ENCODE peak calls at places on chromosomes 6 and 20, in four cellular contexts. One of them, this sample, is unnamed.

GRCh38 chr6:89079611-89080213 is 839 bp upstream of the PNRC1 start:
- DNase-seq in HepG2: no peak
- DNase-seq in A549: no peak
- DNase-seq in K562: no peak
- DNase-seq in this sample: no peak

GRCh38 chr6:148316308-148316707 is 26.3 kb upstream of the SASH1 start:
- DNase-seq in HepG2: no peak
- DNase-seq in A549: no peak
- DNase-seq in K562: no peak
- DNase-seq in this sample: no peak

GRCh38 chr6:159201336-159201735 is 32.1 kb downstream of the FNDC1 start:
- DNase-seq in HepG2: no peak
- DNase-seq in A549: no peak
- DNase-seq in K562: no peak
- DNase-seq in this sample: no peak

GRCh38 chr20:9211016-9211760 is 142.3 kb downstream of the PLCB4 start:
- DNase-seq in HepG2: no peak
- DNase-seq in A549: no peak
- DNase-seq in K562: peak
- DNase-seq in this sample: no peak

GRCh38 chr6:1027795-1028569 is 283.9 kb upstream of the FOXQ1 start:
- DNase-seq in HepG2: no peak
- DNase-seq in A549: no peak
- DNase-seq in K562: no peak
- DNase-seq in this sample: no peak

GRCh38 chr6:110331816-110332215 is 26.3 kb downstream of the METTL24 start:
- DNase-seq in HepG2: no peak
- DNase-seq in A549: no peak
- DNase-seq in K562: no peak
- DNase-seq in this sample: no peak

GRCh38 chr6:158755636-158756035 is 63.5 kb downstream of the EZR start:
- DNase-seq in HepG2: no peak
- DNase-seq in A549: no peak
- DNase-seq in K562: no peak
- DNase-seq in this sample: no peak

GRCh38 chr20:54980321-54980960 is 505.0 kb downstream of the DOK5 start:
- DNase-seq in HepG2: no peak
- DNase-seq in A549: peak
- DNase-seq in K562: no peak
- DNase-seq in this sample: no peak

GRCh38 chr6:163585932-163586437 is 171.5 kb downstream of the QKI start:
- DNase-seq in HepG2: no peak
- DNase-seq in A549: peak
- DNase-seq in K562: peak
- DNase-seq in this sample: no peak

GRCh38 chr6:87426789-87427188 is 19.0 kb downstream of the CFAP206 start:
- DNase-seq in HepG2: no peak
- DNase-seq in A549: no peak
- DNase-seq in K562: no peak
- DNase-seq in this sample: no peak

GRCh38 chr20:6157345-6157744 is 34.5 kb upstream of the FERMT1 start:
- DNase-seq in HepG2: no peak
- DNase-seq in A549: peak
- DNase-seq in K562: no peak
- DNase-seq in this sample: no peak

GRCh38 chr20:37640600-37641561 is 52.9 kb upstream of the CTNNBL1 start:
- DNase-seq in HepG2: no peak
- DNase-seq in A549: peak
- DNase-seq in K562: no peak
- DNase-seq in this sample: no peak

GRCh38 chr6:21507811-21508210 is 85.7 kb upstream of the SOX4 start:
- DNase-seq in HepG2: peak
- DNase-seq in A549: no peak
- DNase-seq in K562: no peak
- DNase-seq in this sample: no peak

GRCh38 chr20:49540232-49540620 is 27.7 kb downstream of the PTGIS start:
- DNase-seq in HepG2: no peak
- DNase-seq in A549: no peak
- DNase-seq in K562: no peak
- DNase-seq in this sample: no peak
- TF ChIP-seq NR3C1 in HepG2: no peak
- TF ChIP-seq NR3C1 in A549: no peak
- TF ChIP-seq NR3C1 in K562: no peak
- TF ChIP-seq NR3C1 in this sample: no peak

GRCh38 chr20:63590218-63591146 is 16.4 kb upstream of the HELZ2 start:
- DNase-seq in HepG2: no peak
- DNase-seq in A549: no peak
- DNase-seq in K562: no peak
- DNase-seq in this sample: no peak

GRCh38 chr20:63587781-63588591 is 13.9 kb upstream of the HELZ2 start:
- DNase-seq in HepG2: no peak
- DNase-seq in A549: no peak
- DNase-seq in K562: no peak
- DNase-seq in this sample: no peak

GRCh38 chr20:63591147-63591533 is 17.1 kb upstream of the HELZ2 start:
- DNase-seq in HepG2: no peak
- DNase-seq in A549: no peak
- DNase-seq in K562: no peak
- DNase-seq in this sample: no peak

GRCh38 chr20:63588641-63589041 is 14.6 kb upstream of the HELZ2 start:
- DNase-seq in HepG2: no peak
- DNase-seq in A549: no peak
- DNase-seq in K562: no peak
- DNase-seq in this sample: no peak

GRCh38 chr20:63589261-63590217 is 15.5 kb upstream of the HELZ2 start:
- DNase-seq in HepG2: no peak
- DNase-seq in A549: no peak
- DNase-seq in K562: no peak
- DNase-seq in this sample: no peak
- TF ChIP-seq NR3C1 in HepG2: no peak
- TF ChIP-seq NR3C1 in A549: no peak
- TF ChIP-seq NR3C1 in K562: no peak
- TF ChIP-seq NR3C1 in this sample: no peak

DNA sequence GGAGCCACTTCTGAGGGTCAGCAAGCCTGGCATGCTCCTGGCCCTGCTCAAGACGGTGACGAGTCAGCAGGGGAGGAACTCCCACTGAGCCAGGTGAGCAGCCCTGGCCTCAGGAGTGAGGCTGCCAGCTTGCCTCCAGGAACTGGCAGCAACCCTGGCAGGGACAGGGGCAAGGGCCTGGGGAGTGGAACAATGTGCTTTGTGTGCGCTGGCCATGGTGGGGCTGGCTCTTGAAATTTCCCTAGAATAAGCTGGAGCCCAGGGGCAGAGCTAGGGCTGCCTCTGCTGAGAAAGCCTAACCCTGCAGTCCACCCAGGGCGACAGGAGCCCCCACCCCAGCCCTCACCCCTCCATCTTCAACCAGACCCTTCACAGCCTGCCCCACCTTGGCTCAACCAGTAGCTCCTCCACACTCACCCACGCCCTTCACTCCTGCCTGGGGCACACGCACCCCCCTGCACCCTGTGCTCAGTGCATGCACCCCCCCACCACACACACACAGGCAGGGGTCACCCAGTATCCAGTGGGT is 88.0 kb downstream of the MRPL14 start:
- DNase-seq in HepG2: no peak
- DNase-seq in A549: no peak
- DNase-seq in K562: no peak
- DNase-seq in this sample: no peak
- TF ChIP-seq NR3C1 in HepG2: no peak
- TF ChIP-seq NR3C1 in A549: no peak
- TF ChIP-seq NR3C1 in K562: no peak
- TF ChIP-seq NR3C1 in this sample: no peak

DNA sequence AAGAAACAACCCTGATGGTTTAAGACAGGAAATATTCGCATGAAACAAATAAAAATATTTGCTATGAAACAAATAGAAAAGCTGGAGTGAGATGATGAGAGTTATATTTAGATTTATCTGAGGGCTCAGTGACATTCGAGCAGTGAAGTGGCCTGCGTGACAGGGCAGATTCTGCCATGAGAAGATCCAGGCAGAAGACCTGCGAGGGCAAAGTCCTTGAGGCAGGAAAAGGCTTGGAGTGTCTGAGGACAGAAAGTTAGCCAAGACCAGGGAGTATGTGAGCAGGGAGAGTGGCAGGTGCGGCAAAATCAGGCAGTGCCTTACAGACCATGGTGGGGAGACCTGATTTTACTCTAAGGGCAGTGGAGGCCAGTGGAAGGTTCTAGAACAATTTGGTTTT is 66.9 kb upstream of the RIN2 start:
- DNase-seq in HepG2: no peak
- DNase-seq in A549: no peak
- DNase-seq in K562: no peak
- DNase-seq in this sample: no peak
- TF ChIP-seq NR3C1 in HepG2: no peak
- TF ChIP-seq NR3C1 in A549: no peak
- TF ChIP-seq NR3C1 in K562: no peak
- TF ChIP-seq NR3C1 in this sample: no peak

GRCh38 chr6:36633370-36633769 is 39.2 kb downstream of the SRSF3 start:
- DNase-seq in HepG2: no peak
- DNase-seq in A549: no peak
- DNase-seq in K562: no peak
- DNase-seq in this sample: no peak
- TF ChIP-seq NR3C1 in HepG2: no peak
- TF ChIP-seq NR3C1 in A549: no peak
- TF ChIP-seq NR3C1 in K562: no peak
- TF ChIP-seq NR3C1 in this sample: no peak

GRCh38 chr20:22430154-22430745 is 154.1 kb downstream of the FOXA2 start:
- DNase-seq in HepG2: peak
- DNase-seq in A549: peak
- DNase-seq in K562: peak
- DNase-seq in this sample: peak
- TF ChIP-seq NR3C1 in HepG2: no peak
- TF ChIP-seq NR3C1 in A549: no peak
- TF ChIP-seq NR3C1 in K562: no peak
- TF ChIP-seq NR3C1 in this sample: no peak

DNA sequence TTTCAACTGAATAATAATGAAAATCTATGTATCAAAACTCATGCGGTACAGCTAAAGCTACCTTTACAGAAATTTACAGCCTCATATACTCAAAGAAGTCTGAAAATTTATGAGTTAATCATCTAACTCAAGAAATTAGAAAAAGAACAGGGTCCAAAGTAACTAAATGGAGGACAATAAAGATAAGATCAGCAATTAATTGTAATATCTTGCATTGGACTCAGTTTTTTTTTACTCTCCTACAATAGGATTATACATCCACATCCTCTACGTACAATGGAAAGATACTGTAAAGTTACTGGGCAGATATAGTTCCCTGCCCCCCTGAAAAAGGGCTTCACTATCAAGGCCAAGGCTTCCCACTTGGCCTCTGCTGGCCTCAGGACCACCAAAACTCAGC is 31.5 kb upstream of the MOCS1 start:
- DNase-seq in HepG2: no peak
- DNase-seq in A549: no peak
- DNase-seq in K562: no peak
- DNase-seq in this sample: no peak
- TF ChIP-seq NR3C1 in HepG2: no peak
- TF ChIP-seq NR3C1 in A549: no peak
- TF ChIP-seq NR3C1 in K562: no peak
- TF ChIP-seq NR3C1 in this sample: no peak

DNA sequence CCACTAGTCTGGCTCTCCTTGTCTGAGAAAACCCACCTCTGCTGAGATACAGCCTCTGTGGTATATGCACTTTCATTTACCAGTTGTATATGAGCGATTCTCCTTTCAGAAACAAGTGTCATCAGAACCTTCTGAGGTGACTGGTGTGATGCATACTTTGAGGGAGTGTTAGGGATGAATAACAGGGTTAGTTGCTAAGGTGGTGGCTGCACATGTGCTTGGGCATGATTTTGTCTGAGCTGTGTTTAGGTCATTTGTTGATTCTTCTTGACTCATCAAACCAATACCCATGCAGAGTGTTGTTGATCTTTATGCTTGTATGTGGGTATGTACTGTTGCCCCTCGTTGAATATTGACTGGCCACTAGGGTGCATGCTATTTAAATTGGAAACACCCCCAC is 25.7 kb downstream of the DTD1 start:
- DNase-seq in HepG2: no peak
- DNase-seq in A549: peak
- DNase-seq in K562: no peak
- DNase-seq in this sample: no peak
- TF ChIP-seq NR3C1 in HepG2: no peak
- TF ChIP-seq NR3C1 in A549: no peak
- TF ChIP-seq NR3C1 in K562: no peak
- TF ChIP-seq NR3C1 in this sample: no peak

DNA sequence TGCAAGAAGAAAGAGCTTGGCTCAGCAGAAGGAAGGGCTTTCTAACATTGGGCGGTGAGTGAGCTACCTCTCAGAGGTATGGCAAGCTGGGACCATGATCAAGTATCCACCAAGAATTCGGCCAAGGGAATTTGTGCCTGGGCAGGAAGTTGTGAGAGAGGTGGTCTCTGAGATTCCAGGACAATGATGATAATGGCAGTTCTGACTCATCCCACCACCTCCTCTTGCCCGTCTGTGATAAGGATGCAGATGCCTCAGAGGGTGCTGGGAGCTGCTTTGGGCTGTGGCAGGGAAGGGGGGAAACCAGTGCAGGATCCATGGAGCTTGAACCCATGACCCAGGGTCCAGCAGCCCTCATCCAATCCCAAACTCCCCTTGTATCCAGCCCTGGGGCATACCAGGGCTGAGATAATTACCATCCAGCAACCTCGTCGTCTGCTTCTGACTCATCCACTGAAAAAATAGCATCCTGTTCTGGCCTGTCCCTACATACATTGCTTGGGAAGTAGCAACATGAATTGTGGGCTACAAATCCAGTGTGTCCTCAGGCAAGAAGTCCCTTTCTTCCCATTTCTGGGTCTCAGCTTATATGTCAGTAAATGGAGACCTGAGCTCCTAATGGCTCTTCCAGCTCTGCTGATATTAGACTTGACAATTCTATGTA is 5.9 kb downstream of the TGM6 start:
- DNase-seq in HepG2: no peak
- DNase-seq in A549: no peak
- DNase-seq in K562: no peak
- DNase-seq in this sample: no peak
- TF ChIP-seq NR3C1 in HepG2: no peak
- TF ChIP-seq NR3C1 in A549: no peak
- TF ChIP-seq NR3C1 in K562: no peak
- TF ChIP-seq NR3C1 in this sample: no peak

GRCh38 chr6:33312361-33313104 is 1.3 kb downstream of the TAPBP start:
- DNase-seq in HepG2: peak
- DNase-seq in A549: peak
- DNase-seq in K562: peak
- DNase-seq in this sample: peak
- TF ChIP-seq NR3C1 in HepG2: no peak
- TF ChIP-seq NR3C1 in A549: no peak
- TF ChIP-seq NR3C1 in K562: no peak
- TF ChIP-seq NR3C1 in this sample: no peak

This sample was measured in WTC11.